ENCODE peak calls at places on chromosomes 3 and 15, in nine cellular contexts. One of them, this sample, is unnamed.

GRCh38 chr3:128343287-128344045 is 123.2 kb downstream of the DNAJB8 start:
- DNase-seq in left ventricle myocardium inferior: no peak
- DNase-seq in endothelial cell of umbilical vein: peak; percentile 88
- DNase-seq in HCT116: no peak
- DNase-seq in neural progenitor cell: no peak
- DNase-seq in astrocyte: peak; percentile 51
- DNase-seq in cardiac fibroblast: peak; percentile 59
- DNase-seq in pancreas: peak; percentile 77
- DNase-seq in kidney epithelial cell: peak; percentile 7
- DNase-seq in this sample: peak; percentile 61

GRCh38 chr3:145457825-145458552 is 703.0 kb downstream of the PLOD2 start:
- DNase-seq in astrocyte: no peak
- DNase-seq in left ventricle myocardium inferior: no peak
- DNase-seq in neural progenitor cell: no peak
- DNase-seq in endothelial cell of umbilical vein: no peak
- DNase-seq in kidney epithelial cell: no peak
- DNase-seq in pancreas: no peak
- DNase-seq in HCT116: no peak
- DNase-seq in cardiac fibroblast: no peak
- DNase-seq in this sample: no peak

GRCh38 chr3:136751259-136752045 is 726 bp downstream of the STAG1 start:
- DNase-seq in kidney epithelial cell: no peak
- DNase-seq in left ventricle myocardium inferior: peak; percentile 77
- DNase-seq in cardiac fibroblast: peak; percentile 89
- DNase-seq in endothelial cell of umbilical vein: peak; percentile 84
- DNase-seq in HCT116: no peak
- DNase-seq in astrocyte: peak; percentile 61
- DNase-seq in pancreas: peak; percentile 74
- DNase-seq in neural progenitor cell: peak; percentile 94
- DNase-seq in this sample: peak; percentile 76

GRCh38 chr3:159787794-159788205 is 200.8 kb upstream of the IL12A start:
- DNase-seq in kidney epithelial cell: no peak
- DNase-seq in neural progenitor cell: no peak
- DNase-seq in endothelial cell of umbilical vein: peak; percentile 88
- DNase-seq in cardiac fibroblast: peak; percentile 72
- DNase-seq in astrocyte: peak; percentile 88
- DNase-seq in left ventricle myocardium inferior: no peak
- DNase-seq in pancreas: no peak
- DNase-seq in HCT116: no peak
- DNase-seq in this sample: peak; percentile 51

GRCh38 chr3:93904568-93904967 is 69.1 kb downstream of the PROS1 start:
- DNase-seq in astrocyte: no peak
- DNase-seq in kidney epithelial cell: no peak
- DNase-seq in left ventricle myocardium inferior: no peak
- DNase-seq in pancreas: no peak
- DNase-seq in endothelial cell of umbilical vein: no peak
- DNase-seq in cardiac fibroblast: no peak
- DNase-seq in HCT116: no peak
- DNase-seq in neural progenitor cell: no peak
- DNase-seq in this sample: no peak

GRCh38 chr3:185988816-185989175 is 51.0 kb upstream of the TRA2B start:
- DNase-seq in pancreas: no peak
- DNase-seq in neural progenitor cell: no peak
- DNase-seq in astrocyte: no peak
- DNase-seq in kidney epithelial cell: no peak
- DNase-seq in endothelial cell of umbilical vein: no peak
- DNase-seq in left ventricle myocardium inferior: no peak
- DNase-seq in cardiac fibroblast: no peak
- DNase-seq in HCT116: no peak
- DNase-seq in this sample: no peak

GRCh38 chr15:73349191-73349590 is 19.6 kb downstream of the HCN4 start:
- DNase-seq in endothelial cell of umbilical vein: no peak
- DNase-seq in pancreas: no peak
- DNase-seq in neural progenitor cell: no peak
- DNase-seq in HCT116: no peak
- DNase-seq in cardiac fibroblast: no peak
- DNase-seq in kidney epithelial cell: no peak
- DNase-seq in left ventricle myocardium inferior: no peak
- DNase-seq in astrocyte: no peak
- DNase-seq in this sample: no peak

GRCh38 chr15:72852268-72852667 is 68.7 kb upstream of the ADPGK start:
- DNase-seq in neural progenitor cell: no peak
- DNase-seq in kidney epithelial cell: no peak
- DNase-seq in cardiac fibroblast: peak; percentile 20
- DNase-seq in HCT116: no peak
- DNase-seq in pancreas: no peak
- DNase-seq in left ventricle myocardium inferior: peak; percentile 25
- DNase-seq in endothelial cell of umbilical vein: no peak
- DNase-seq in astrocyte: no peak
- DNase-seq in this sample: no peak

GRCh38 chr3:198079771-198080520 is 119.9 kb downstream of the LMLN start:
- DNase-seq in pancreas: peak; percentile 15
- DNase-seq in endothelial cell of umbilical vein: no peak
- DNase-seq in left ventricle myocardium inferior: no peak
- DNase-seq in cardiac fibroblast: peak; percentile 5
- DNase-seq in astrocyte: peak; percentile 6
- DNase-seq in HCT116: peak; percentile 50
- DNase-seq in neural progenitor cell: peak; percentile 45
- DNase-seq in kidney epithelial cell: no peak
- DNase-seq in this sample: peak; percentile 7

DNA sequence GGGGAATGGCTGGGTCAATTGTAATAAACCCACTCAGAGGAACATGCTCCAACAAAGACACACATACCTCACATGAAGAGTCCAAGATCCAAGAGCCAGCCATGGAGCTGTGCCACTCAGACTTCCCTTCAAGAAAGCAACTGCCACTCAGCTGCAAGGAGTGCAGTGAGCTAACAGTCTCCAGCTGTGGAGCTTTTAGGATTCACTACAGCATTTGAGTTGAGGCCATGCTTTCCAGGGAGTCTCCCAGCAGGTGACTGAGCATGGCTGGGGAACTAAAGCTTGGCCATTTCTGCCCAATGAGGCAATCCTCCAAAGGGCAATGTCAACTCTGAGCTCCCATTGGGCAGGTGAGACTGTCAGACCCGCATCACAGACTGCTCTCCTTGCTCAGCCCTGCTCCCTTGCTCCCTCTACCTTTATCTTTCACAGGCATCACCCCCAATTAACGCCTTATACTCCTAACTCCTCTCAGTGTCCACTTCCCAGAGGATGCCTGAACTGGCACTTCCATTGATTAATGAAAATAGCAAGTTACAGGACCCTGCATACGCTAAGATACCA is 165.3 kb upstream of the CTNNB1 start:
- DNase-seq in astrocyte: no peak
- DNase-seq in endothelial cell of umbilical vein: no peak
- DNase-seq in cardiac fibroblast: no peak
- DNase-seq in HCT116: no peak
- DNase-seq in left ventricle myocardium inferior: no peak
- DNase-seq in pancreas: no peak
- DNase-seq in kidney epithelial cell: no peak
- DNase-seq in neural progenitor cell: peak; percentile 3
- DNase-seq in this sample: no peak
- TF ChIP-seq CTCF in astrocyte: no peak
- TF ChIP-seq CTCF in endothelial cell of umbilical vein: no peak
- TF ChIP-seq CTCF in cardiac fibroblast: no peak
- TF ChIP-seq CTCF in HCT116: peak; percentile 10
- TF ChIP-seq CTCF in left ventricle myocardium inferior: no peak
- TF ChIP-seq CTCF in pancreas: no peak
- TF ChIP-seq CTCF in kidney epithelial cell: no peak
- TF ChIP-seq CTCF in neural progenitor cell: no peak
- TF ChIP-seq CTCF in this sample: no peak

GRCh38 chr15:85380860-85381535 is 595 bp downstream of the AKAP13 start:
- DNase-seq in neural progenitor cell: peak; percentile 90
- DNase-seq in HCT116: no peak
- DNase-seq in left ventricle myocardium inferior: peak; percentile 59
- DNase-seq in kidney epithelial cell: no peak
- DNase-seq in endothelial cell of umbilical vein: peak; percentile 54
- DNase-seq in cardiac fibroblast: no peak
- DNase-seq in astrocyte: peak; percentile 3
- DNase-seq in pancreas: no peak
- DNase-seq in this sample: no peak

GRCh38 chr15:85383470-85384148 is 3.2 kb downstream of the AKAP13 start:
- DNase-seq in astrocyte: no peak
- DNase-seq in cardiac fibroblast: no peak
- DNase-seq in kidney epithelial cell: no peak
- DNase-seq in neural progenitor cell: no peak
- DNase-seq in HCT116: no peak
- DNase-seq in pancreas: no peak
- DNase-seq in left ventricle myocardium inferior: no peak
- DNase-seq in endothelial cell of umbilical vein: peak; percentile 22
- DNase-seq in this sample: no peak

GRCh38 chr15:85380217-85380859 is at the start of gene AKAP13:
- DNase-seq in pancreas: peak; percentile 98
- DNase-seq in kidney epithelial cell: peak; percentile 99
- DNase-seq in astrocyte: peak; percentile 100
- DNase-seq in left ventricle myocardium inferior: peak; percentile 97
- DNase-seq in HCT116: peak; percentile 99
- DNase-seq in endothelial cell of umbilical vein: peak; percentile 99
- DNase-seq in cardiac fibroblast: peak; percentile 100
- DNase-seq in neural progenitor cell: peak; percentile 99
- DNase-seq in this sample: peak; percentile 99

GRCh38 chr15:85381850-85382751 is 1.7 kb downstream of the AKAP13 start:
- DNase-seq in astrocyte: peak; percentile 39
- DNase-seq in endothelial cell of umbilical vein: peak; percentile 15
- DNase-seq in pancreas: no peak
- DNase-seq in HCT116: no peak
- DNase-seq in kidney epithelial cell: no peak
- DNase-seq in cardiac fibroblast: no peak
- DNase-seq in neural progenitor cell: no peak
- DNase-seq in left ventricle myocardium inferior: no peak
- DNase-seq in this sample: peak; percentile 56

DNA sequence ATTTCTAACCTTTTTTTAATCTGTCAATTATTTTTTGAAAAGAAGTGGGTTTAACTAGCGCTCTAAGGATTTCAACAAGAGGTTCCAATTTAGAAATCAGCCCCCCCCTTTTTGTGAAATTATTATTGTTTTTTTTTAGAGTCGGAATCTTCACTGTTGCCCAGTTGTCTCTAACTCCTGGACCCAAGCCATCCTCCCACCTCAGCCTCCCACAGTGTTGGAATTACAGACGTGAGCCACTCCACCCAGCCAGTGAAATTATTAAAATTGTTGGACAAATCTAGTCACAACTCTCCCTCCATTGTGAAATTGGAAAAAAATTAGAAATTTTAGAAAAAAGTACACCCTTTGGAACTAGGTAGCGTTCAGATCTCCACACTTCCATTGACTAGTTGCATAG is 2.5 kb downstream of the AKAP13 start:
- DNase-seq in left ventricle myocardium inferior: no peak
- DNase-seq in HCT116: no peak
- DNase-seq in astrocyte: no peak
- DNase-seq in pancreas: no peak
- DNase-seq in endothelial cell of umbilical vein: no peak
- DNase-seq in kidney epithelial cell: no peak
- DNase-seq in cardiac fibroblast: no peak
- DNase-seq in neural progenitor cell: no peak
- DNase-seq in this sample: no peak
- H3K4me3 ChIP-seq in left ventricle myocardium inferior: peak overlapping the region; percentile 93
- H3K4me3 ChIP-seq in HCT116: no peak overlapping the region
- H3K4me3 ChIP-seq in astrocyte: no peak overlapping the region
- H3K4me3 ChIP-seq in pancreas: no peak overlapping the region
- H3K4me3 ChIP-seq in endothelial cell of umbilical vein: no peak overlapping the region
- H3K4me3 ChIP-seq in kidney epithelial cell: no peak overlapping the region
- H3K4me3 ChIP-seq in cardiac fibroblast: no peak overlapping the region
- H3K4me3 ChIP-seq in neural progenitor cell: no peak overlapping the region
- H3K4me3 ChIP-seq in this sample: peak overlapping the region; percentile 72

GRCh38 chr15:74901612-74902063 is 5.0 kb downstream of the FAM219B start:
- DNase-seq in left ventricle myocardium inferior: peak; percentile 36
- DNase-seq in endothelial cell of umbilical vein: peak; percentile 69
- DNase-seq in neural progenitor cell: peak; percentile 56
- DNase-seq in pancreas: peak; percentile 46
- DNase-seq in HCT116: no peak
- DNase-seq in astrocyte: no peak
- DNase-seq in kidney epithelial cell: no peak
- DNase-seq in cardiac fibroblast: peak; percentile 68
- DNase-seq in this sample: peak; percentile 55
- TF ChIP-seq CTCF in left ventricle myocardium inferior: peak; percentile 97
- TF ChIP-seq CTCF in endothelial cell of umbilical vein: peak; percentile 90
- TF ChIP-seq CTCF in neural progenitor cell: peak; percentile 98
- TF ChIP-seq CTCF in pancreas: peak; percentile 97
- TF ChIP-seq CTCF in HCT116: peak; percentile 93
- TF ChIP-seq CTCF in astrocyte: peak; percentile 94
- TF ChIP-seq CTCF in kidney epithelial cell: peak; percentile 85
- TF ChIP-seq CTCF in cardiac fibroblast: peak; percentile 86
- TF ChIP-seq CTCF in this sample: peak; percentile 86

GRCh38 chr3:12877040-12877439 is 35.7 kb upstream of the RPL32 start:
- DNase-seq in astrocyte: no peak
- DNase-seq in kidney epithelial cell: no peak
- DNase-seq in endothelial cell of umbilical vein: no peak
- DNase-seq in left ventricle myocardium inferior: no peak
- DNase-seq in HCT116: no peak
- DNase-seq in neural progenitor cell: no peak
- DNase-seq in pancreas: no peak
- DNase-seq in cardiac fibroblast: no peak
- DNase-seq in this sample: no peak

GRCh38 chr3:12871404-12871983 is 30.1 kb upstream of the RPL32 start:
- DNase-seq in left ventricle myocardium inferior: no peak
- DNase-seq in kidney epithelial cell: no peak
- DNase-seq in endothelial cell of umbilical vein: no peak
- DNase-seq in HCT116: no peak
- DNase-seq in astrocyte: no peak
- DNase-seq in pancreas: no peak
- DNase-seq in cardiac fibroblast: no peak
- DNase-seq in neural progenitor cell: no peak
- DNase-seq in this sample: no peak

GRCh38 chr3:12878026-12878636 is 36.8 kb upstream of the RPL32 start:
- DNase-seq in pancreas: no peak
- DNase-seq in kidney epithelial cell: no peak
- DNase-seq in endothelial cell of umbilical vein: no peak
- DNase-seq in cardiac fibroblast: no peak
- DNase-seq in neural progenitor cell: no peak
- DNase-seq in left ventricle myocardium inferior: no peak
- DNase-seq in astrocyte: no peak
- DNase-seq in HCT116: no peak
- DNase-seq in this sample: no peak

GRCh38 chr3:12879191-12879815 is 37.9 kb upstream of the RPL32 start:
- DNase-seq in neural progenitor cell: no peak
- DNase-seq in endothelial cell of umbilical vein: no peak
- DNase-seq in pancreas: no peak
- DNase-seq in kidney epithelial cell: no peak
- DNase-seq in cardiac fibroblast: no peak
- DNase-seq in HCT116: no peak
- DNase-seq in left ventricle myocardium inferior: no peak
- DNase-seq in astrocyte: no peak
- DNase-seq in this sample: no peak

DNA sequence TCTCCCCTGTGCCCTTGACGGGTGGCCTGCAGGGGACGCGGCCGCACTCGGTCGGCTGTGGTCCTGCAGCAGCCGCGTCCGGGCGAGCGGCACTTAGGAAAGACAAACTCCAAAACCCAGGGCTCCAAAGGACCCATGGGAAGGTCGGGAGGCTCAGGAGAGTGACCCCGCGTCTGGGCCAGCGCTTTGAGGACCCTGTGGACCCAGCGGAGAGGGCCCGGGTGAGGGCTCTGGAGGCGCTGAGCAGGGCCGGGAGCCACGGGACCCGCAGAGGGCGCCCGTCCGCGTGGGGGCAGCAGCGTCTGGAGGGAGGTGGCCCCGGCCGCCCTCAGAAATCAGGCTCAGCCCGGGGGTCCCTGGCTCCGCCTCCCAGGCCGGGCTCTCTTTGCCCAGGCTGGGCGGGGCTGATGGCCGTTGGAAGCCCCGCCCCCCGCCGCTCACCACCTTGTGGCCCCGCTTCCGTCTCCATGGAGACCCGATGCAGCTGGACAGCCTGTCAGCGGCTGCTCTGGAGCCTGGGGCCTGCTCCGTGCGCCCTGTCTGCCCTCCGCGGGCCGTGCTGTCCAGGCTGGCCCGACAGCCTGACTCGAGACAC is 34.6 kb upstream of the RPL32 start:
- DNase-seq in kidney epithelial cell: no peak
- DNase-seq in pancreas: peak; percentile 60
- DNase-seq in endothelial cell of umbilical vein: peak; percentile 20
- DNase-seq in HCT116: no peak
- DNase-seq in cardiac fibroblast: peak; percentile 46
- DNase-seq in neural progenitor cell: peak; percentile 97
- DNase-seq in left ventricle myocardium inferior: peak; percentile 45
- DNase-seq in astrocyte: no peak
- DNase-seq in this sample: peak; percentile 10
- H3K4me3 ChIP-seq in kidney epithelial cell: peak overlapping the region; percentile 23
- H3K4me3 ChIP-seq in pancreas: peak overlapping the region; percentile 5
- H3K4me3 ChIP-seq in endothelial cell of umbilical vein: no peak overlapping the region
- H3K4me3 ChIP-seq in HCT116: no peak overlapping the region
- H3K4me3 ChIP-seq in cardiac fibroblast: peak overlapping the region; percentile 26
- H3K4me3 ChIP-seq in neural progenitor cell: peak overlapping the region; percentile 37
- H3K4me3 ChIP-seq in left ventricle myocardium inferior: peak overlapping the region; percentile 59
- H3K4me3 ChIP-seq in astrocyte: no peak overlapping the region
- H3K4me3 ChIP-seq in this sample: peak overlapping the region; percentile 13

This sample was measured in fibroblast of mammary gland.